ENCODE peak calls at places on chromosome 21, in four cellular contexts. P, Q, Y and H are unnamed samples.

GRCh38 chr21:28207776-28208175 is 784.9 kb downstream of the LTN1 start:
- DNase-seq in Q (peak; percentile 68), Y (no peak), P (no peak), H (peak; percentile 42)

GRCh38 chr21:33293811-33294216 is 27.6 kb downstream of the IL10RB start:
- DNase-seq in Y (no peak), P (no peak), Q (no peak), H (no peak)

GRCh38 chr21:29481081-29481480 is 182.4 kb downstream of the BACH1 start:
- DNase-seq in P (no peak), Q (no peak), Y (no peak), H (no peak)

GRCh38 chr21:44778499-44778911 is 23.1 kb downstream of the UBE2G2 start:
- DNase-seq in P (no peak), Q (no peak), Y (no peak), H (no peak)

GRCh38 chr21:39016740-39017315 is 166.4 kb downstream of the PSMG1 start:
- DNase-seq in Q (no peak), P (no peak), Y (no peak), H (peak; percentile 78)

GRCh38 chr21:15976807-15977206 is 247.0 kb downstream of the USP25 start:
- DNase-seq in P (no peak), Y (no peak), Q (no peak), H (peak; percentile 42)

GRCh38 chr21:41640756-41641509 is 125.9 kb downstream of the RIPK4 start:
- DNase-seq in Q (no peak), Y (no peak), P (no peak), H (no peak)

GRCh38 chr21:38751379-38752050 is 54.2 kb upstream of the ETS2 start:
- DNase-seq in P (no peak), Y (no peak), Q (peak; percentile 20), H (peak; percentile 93)

GRCh38 chr21:45761703-45762102 is 118.2 kb downstream of the PCBP3 start:
- DNase-seq in Q (no peak), Y (no peak), P (no peak), H (no peak)

GRCh38 chr21:44428281-44428942 is 26.9 kb upstream of the LRRC3 start:
- DNase-seq in Q (no peak), P (peak; percentile 30), Y (no peak), H (no peak)

GRCh38 chr21:35677298-35677841 is 383.0 kb downstream of the SETD4 start:
- DNase-seq in Q (no peak), P (no peak), Y (no peak), H (no peak)

GRCh38 chr21:41682719-41683179 is 84.1 kb downstream of the RIPK4 start:
- DNase-seq in P (no peak), Q (no peak), Y (no peak), H (no peak)

GRCh38 chr21:21682172-21682571 is 684.0 kb downstream of the NCAM2 start:
- DNase-seq in P (no peak), Y (no peak), Q (no peak), H (peak; percentile 69)

GRCh38 chr21:42513151-42513984 is at the start of gene SLC37A1:
- DNase-seq in P (peak; percentile 61), Y (no peak), Q (no peak), H (no peak)

GRCh38 chr21:40760811-40761210 is 86.1 kb downstream of the DSCAM start:
- DNase-seq in P (no peak), Y (no peak), Q (no peak), H (no peak)

GRCh38 chr21:36491191-36491916 is 11.4 kb upstream of the CLDN14 start:
- DNase-seq in P (no peak), Y (no peak), Q (peak; percentile 22), H (peak; percentile 88)

GRCh38 chr21:44932366-44933181 is 7.3 kb upstream of the SLX9 start:
- DNase-seq in Q (no peak), Y (no peak), P (no peak), H (peak; percentile 34)

GRCh38 chr21:23624281-23624680 is 1983.0 kb downstream of the MRPL39 start:
- DNase-seq in Y (no peak), Q (no peak), P (no peak), H (no peak)